ENCODE peak calls at places on chromosomes 6 and 20, in four cellular contexts. P, R, X and S are unnamed samples.

GRCh38 chr20:50267041-50267865 is 76.6 kb downstream of the CEBPB start:
- DNase-seq in R (peak), X (no peak), P (no peak), S (no peak)

GRCh38 chr6:122580731-122581130 is 29.5 kb upstream of the PKIB start:
- DNase-seq in P (no peak), X (no peak), R (peak), S (no peak)

GRCh38 chr6:68032217-68032616 is 602.9 kb upstream of the ADGRB3 start:
- DNase-seq in R (no peak), X (no peak), P (no peak), S (no peak)

GRCh38 chr6:2819891-2820814 is 21.5 kb downstream of the SERPINB1 start:
- DNase-seq in R (no peak), P (no peak), X (no peak), S (no peak)

GRCh38 chr6:38701551-38701950 is 1.4 kb downstream of the GLO1 start:
- DNase-seq in P (no peak), X (no peak), R (peak), S (no peak)

GRCh38 chr6:16388488-16388887 is 150.1 kb downstream of the GMPR start:
- DNase-seq in X (no peak), R (no peak), P (no peak), S (no peak)

GRCh38 chr6:79186564-79186963 is 47.9 kb downstream of the HMGN3 start:
- DNase-seq in P (no peak), R (no peak), X (no peak), S (no peak)

GRCh38 chr20:63085087-63085861 is 78.5 kb upstream of the BHLHE23 start:
- DNase-seq in R (no peak), P (no peak), X (peak), S (no peak)

GRCh38 chr6:2674857-2675256 is 75.9 kb downstream of the MYLK4 start:
- DNase-seq in X (no peak), R (no peak), P (no peak), S (no peak)

GRCh38 chr20:3661060-3661820 is 2.0 kb downstream of the GFRA4 start:
- DNase-seq in R (no peak), P (no peak), X (no peak), S (peak)

DNA sequence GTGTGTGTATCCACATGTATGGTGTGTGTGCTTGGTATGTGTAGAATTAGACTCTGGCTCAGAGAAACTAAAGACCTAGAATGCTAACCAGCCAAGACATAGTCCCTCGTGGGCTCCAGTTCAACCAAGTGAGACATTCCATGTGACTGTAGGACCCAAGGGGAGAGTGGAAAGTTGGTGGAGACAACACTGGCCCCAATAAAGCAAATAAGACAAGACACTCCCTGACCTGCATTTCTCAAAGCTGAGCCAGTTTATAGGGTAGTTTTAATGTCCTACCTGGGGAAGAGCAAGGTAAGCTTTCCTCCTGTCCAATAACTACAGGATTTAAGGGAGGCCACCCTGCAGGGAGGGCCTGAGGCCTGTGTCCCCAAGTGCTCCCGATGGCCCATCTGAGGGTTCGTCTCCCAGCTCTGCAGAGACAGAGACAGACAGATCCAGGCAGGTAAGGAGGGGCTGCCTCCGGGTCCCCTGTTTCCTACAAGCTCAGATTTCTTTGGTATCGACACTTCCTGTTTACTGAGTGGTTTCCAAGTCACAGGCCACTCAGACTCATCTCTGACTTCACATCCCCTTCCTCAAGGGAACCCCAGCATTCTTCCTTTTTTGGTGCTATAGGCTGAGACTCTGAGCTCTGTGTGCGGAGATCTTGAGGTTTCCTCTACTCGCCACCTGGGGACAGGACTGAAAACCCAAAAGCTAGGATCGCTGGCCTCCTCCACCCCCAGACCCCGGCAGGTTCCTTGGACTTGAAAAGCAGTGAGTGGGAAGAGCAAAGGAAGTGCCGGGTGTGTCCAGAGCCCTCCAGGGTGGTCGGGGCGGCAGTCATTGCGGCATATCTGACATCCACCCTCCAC is 92.4 kb downstream of the PRND start:
- DNase-seq in P (no peak), R (no peak), X (no peak), S (no peak)
- TF ChIP-seq CTCF in P (no peak), R (no peak), X (no peak), S (no peak)

DNA sequence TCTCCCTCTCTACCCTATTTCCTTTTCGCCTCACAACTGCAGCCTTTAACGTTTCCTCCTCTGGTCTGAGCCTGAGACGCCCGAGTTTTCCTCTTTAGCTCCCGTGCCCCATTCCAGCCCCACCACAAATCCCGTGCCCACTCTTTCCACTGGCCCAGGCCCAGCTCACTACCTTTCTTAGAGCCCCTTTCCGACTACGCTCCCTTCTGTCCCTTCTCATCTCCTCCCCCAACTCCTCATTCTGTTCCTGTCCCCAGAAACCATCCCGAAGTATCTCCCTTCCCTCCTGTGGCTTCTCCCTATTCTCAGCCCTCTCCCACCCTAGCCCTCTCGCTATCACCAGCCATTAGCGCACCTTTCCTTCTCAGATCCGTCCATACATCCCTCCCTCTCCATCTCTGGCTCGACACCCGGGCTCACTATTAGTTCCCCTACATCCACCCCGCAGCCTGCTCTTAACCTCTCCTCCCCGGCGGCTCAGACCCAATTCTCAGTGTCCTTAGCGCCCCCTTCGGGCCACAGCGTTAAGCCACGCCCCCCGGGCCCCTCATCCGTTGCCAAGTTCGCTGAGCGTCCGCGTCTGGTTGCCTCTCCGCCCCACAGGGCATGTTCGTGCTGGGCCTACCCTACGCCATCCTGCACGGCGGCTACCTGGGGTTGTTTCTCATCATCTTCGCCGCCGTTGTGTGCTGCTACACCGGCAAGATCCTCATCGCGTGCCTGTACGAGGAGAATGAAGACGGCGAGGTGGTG is 2.7 kb downstream of the SLC32A1 start:
- DNase-seq in R (no peak), X (no peak), P (peak), S (peak)
- TF ChIP-seq CTCF in R (peak), X (peak), P (peak), S (peak)

DNA sequence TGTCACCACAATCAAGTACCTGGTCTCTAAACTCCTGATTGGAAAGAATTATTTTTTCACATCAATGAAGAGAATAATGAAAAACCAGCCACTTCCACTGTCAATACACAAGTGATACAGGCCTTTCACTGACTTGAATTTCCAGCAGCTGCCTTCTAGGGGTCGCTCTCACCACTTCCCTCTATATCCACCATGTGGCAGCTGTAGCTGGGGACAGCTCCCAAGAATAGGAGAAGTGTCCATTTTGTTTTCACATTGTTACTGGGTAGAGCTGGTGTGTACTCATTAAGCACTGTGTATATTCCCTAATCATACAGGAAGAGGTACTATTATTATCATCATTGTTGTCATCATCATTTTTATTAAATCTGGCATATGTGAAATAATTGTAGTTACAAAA is 438.4 kb upstream of the SPTLC3 start:
- DNase-seq in X (no peak), R (no peak), P (peak), S (no peak)
- TF ChIP-seq CTCF in X (peak), R (peak), P (peak), S (peak)

DNA sequence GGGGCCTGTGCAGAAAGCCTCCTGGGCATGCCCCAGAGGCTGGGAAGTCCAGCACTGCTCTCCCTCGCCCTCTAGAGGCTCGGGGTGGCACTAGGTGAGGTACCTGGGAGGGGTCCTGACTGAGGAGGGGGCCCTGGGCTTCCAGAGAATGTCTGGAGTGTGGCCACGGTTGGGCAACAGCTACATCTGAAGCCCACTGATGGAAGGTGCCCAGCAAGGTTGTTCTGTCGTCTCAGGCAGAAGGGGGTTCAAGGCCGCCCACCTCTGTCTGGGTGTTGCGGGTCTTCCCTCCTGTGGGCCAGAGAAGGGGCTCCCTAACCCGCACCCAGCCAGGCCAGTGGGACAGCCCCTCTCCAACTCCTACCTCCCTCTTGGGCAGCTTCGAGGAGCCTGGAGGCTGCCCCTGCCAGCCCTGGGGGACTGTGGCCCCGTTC is 11.4 kb upstream of the VEGFA start:
- DNase-seq in P (peak), R (no peak), X (no peak), S (no peak)
- TF ChIP-seq CTCF in P (peak), R (peak), X (peak), S (peak)

DNA sequence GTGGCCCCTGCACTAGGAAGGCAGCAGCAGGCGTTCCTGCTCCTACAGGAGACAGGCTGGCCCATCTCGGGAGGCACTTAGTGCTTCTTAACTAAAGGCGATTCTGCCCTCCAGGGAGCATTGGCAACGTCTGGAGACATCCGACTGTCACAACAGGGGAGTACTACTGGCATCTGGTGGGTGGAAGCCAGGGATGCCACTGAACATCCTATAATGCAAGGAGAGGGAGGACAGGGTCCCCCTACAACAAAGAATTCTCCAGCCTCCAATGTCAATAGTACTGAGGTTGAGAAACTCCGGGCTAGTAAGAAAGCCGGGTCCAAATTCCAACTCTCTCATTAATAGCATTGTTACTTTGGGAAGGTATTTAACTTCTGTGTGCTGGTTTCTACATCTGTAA is 119.4 kb upstream of the ARMC2 start:
- DNase-seq in R (no peak), P (no peak), X (no peak), S (no peak)
- TF ChIP-seq CTCF in R (no peak), P (no peak), X (no peak), S (no peak)

GRCh38 chr20:48352042-48352441 is 475.8 kb downstream of the PREX1 start:
- DNase-seq in R (no peak), P (no peak), X (no peak), S (no peak)

GRCh38 chr20:48348022-48348421 is 479.8 kb downstream of the PREX1 start:
- DNase-seq in P (no peak), R (no peak), X (no peak), S (no peak)

GRCh38 chr20:48349673-48350072 is 478.1 kb downstream of the PREX1 start:
- DNase-seq in P (no peak), R (no peak), X (no peak), S (no peak)

GRCh38 chr20:48352628-48353027 is 475.2 kb downstream of the PREX1 start:
- DNase-seq in P (no peak), R (no peak), X (no peak), S (no peak)

DNA sequence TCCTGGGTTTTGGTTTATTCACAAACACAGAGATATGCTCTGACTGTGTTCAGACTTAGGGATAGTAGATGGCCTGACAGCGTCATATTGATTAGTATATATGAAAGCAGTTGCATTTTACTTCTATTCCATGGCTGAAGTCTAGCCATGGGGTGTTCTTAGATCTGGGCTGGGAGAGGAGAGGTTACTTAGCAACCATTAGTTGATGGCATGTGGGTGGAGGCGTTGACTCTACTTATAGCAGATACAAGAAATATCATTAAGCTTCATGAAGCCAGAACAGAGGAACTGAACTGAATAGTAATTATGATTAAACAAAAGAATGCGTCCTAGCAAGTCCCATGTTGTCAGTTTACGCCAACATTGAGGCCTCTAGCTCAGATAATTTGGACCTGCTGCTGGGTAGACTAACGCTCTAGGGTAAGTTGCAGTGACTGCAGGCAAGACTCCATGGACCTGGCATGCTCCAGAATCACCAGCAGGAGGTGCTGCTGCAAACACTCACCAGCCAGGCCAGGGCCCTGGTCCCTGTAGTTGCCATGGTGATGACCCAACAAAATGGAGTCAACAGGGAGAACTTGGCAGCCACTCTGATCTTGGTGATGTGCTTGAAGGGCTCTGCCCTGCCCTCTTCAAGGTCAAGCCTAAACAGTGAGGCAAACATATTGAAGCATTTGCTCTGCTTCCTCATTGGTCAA is 477.4 kb downstream of the PREX1 start:
- DNase-seq in R (no peak), X (no peak), P (no peak), S (no peak)
- TF ChIP-seq CTCF in R (no peak), X (peak), P (peak), S (peak)

GRCh38 chr6:32718879-32719278 is 22.3 kb upstream of the HLA-DQA2 start:
- DNase-seq in P (no peak), X (no peak), R (no peak), S (no peak)

GRCh38 chr6:32716396-32716795 is 24.8 kb upstream of the HLA-DQA2 start:
- DNase-seq in P (no peak), X (no peak), R (no peak), S (no peak)
- TF ChIP-seq CTCF in P (no peak), X (no peak), R (no peak), S (no peak)

DNA sequence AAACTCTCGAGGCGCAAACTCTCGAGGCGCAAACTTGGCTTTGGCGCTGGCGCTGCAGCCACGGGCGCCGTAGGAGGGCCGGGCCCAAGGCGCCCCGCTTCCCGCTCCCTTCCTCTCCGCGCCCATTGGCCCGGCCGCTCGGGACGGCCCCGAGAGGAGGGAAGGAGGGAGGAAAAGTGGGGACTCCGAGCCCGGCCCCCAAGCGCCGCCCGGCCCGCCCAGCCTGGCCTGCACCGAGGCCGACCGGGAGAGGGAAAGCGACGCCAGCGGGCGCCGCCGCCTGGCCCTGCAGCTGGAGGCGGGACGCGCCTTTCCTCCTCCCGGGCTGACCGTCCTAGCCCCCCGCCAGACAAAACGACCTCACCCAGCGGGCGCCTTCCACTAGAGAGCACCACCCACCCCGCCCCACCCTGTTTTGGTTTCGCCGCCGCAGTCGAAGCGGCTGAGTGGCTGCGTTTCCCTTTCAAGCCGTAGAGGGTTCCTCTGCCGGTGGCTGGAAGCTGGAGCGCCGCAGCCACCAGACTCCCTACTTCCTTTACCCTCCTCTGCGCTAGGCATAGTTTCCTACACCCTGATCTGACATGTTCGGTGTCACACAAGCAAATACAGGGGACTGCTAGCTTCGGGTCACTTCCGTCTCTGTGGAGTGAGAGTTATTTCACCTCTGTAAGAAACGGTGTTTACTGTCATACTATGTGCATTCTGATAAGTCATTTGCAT is at the start of gene MBOAT1:
- DNase-seq in R (peak), X (peak), P (peak), S (peak)
- TF ChIP-seq CTCF in R (no peak), X (peak), P (no peak), S (peak)